ENCODE peak calls at places on chromosomes 1 and 21, in ten cellular contexts. G is mucosa of gallbladder; W is left lung; X is fibroblast of the conjunctiva; T is GDM1; A is stimulated activated CD8-positive, alpha-beta memory T cell treated with anti-CD3 and anti-CD28 coated beads, Interleukin-15, amount 100 ng/mL, for 48 hours; Z is HCEC 1CT; B is T-cell; Q is activated T-cell treated with anti-CD3 and anti-CD28 coated beads, Interleukin-2, amount 50 U/mL, for 4 hours; L is C1 segment of cervical spinal cord. S is an unnamed sample.
A peak's percentile ranks its signal among the peaks of the same experiment; 100 is the strongest.

GRCh38 chr1:40861227-40862003 is 748 bp downstream of the CITED4 start:
- DNase-seq in G (peak; percentile 37), W (peak; percentile 88), X (no peak), T (no peak), A (no peak), Z (peak; percentile 9), B (peak; percentile 19), Q (peak; percentile 40), L (no peak), S (peak; percentile 79)

GRCh38 chr1:235737751-235738150 is 88.2 kb upstream of the GNG4 start:
- DNase-seq in G (no peak), W (no peak), X (no peak), T (no peak), A (no peak), Z (no peak), B (no peak), Q (no peak), L (no peak), S (no peak)

GRCh38 chr1:223634423-223634822 is 31.1 kb downstream of the CAPN8 start:
- DNase-seq in G (no peak), W (no peak), X (no peak), T (no peak), A (no peak), Z (no peak), B (no peak), Q (no peak), L (no peak), S (no peak)

GRCh38 chr1:245888809-245889208 is 618.3 kb downstream of the SMYD3 start:
- DNase-seq in G (no peak), W (no peak), X (no peak), T (no peak), A (no peak), Z (peak; percentile 64), B (peak; percentile 8), Q (no peak), L (no peak), S (peak; percentile 55)

GRCh38 chr1:237012789-237013383 is 8.6 kb upstream of the MT1HL1 start:
- DNase-seq in G (peak; percentile 26), W (peak; percentile 87), X (peak; percentile 6), T (no peak), A (no peak), Z (peak; percentile 13), B (no peak), Q (no peak), L (no peak), S (no peak)

GRCh38 chr1:50497007-50497406 is 73.8 kb upstream of the DMRTA2 start:
- DNase-seq in G (no peak), W (no peak), X (no peak), T (no peak), A (no peak), Z (no peak), B (no peak), Q (no peak), L (no peak), S (no peak)

GRCh38 chr1:226653311-226653921 is 85.7 kb downstream of the ITPKB start:
- DNase-seq in G (no peak), W (no peak), X (no peak), T (no peak), A (no peak), Z (no peak), B (peak; percentile 75), Q (peak; percentile 38), L (no peak), S (no peak)

GRCh38 chr1:221035680-221036153 is 156.5 kb downstream of the HLX start:
- DNase-seq in G (no peak), W (no peak), X (no peak), T (no peak), A (no peak), Z (peak; percentile 72), B (no peak), Q (no peak), L (no peak), S (no peak)

GRCh38 chr1:218347316-218347712 is 2.2 kb downstream of the TGFB2 start:
- DNase-seq in G (no peak), W (no peak), X (no peak), T (no peak), A (no peak), Z (no peak), B (no peak), Q (no peak), L (no peak), S (peak; percentile 46)

GRCh38 chr21:42263591-42264131 is 44.7 kb downstream of the ABCG1 start:
- DNase-seq in G (peak; percentile 35), W (peak; percentile 75), X (no peak), T (no peak), A (no peak), Z (no peak), B (no peak), Q (no peak), L (no peak), S (peak; percentile 64)

GRCh38 chr1:27342391-27342777 is 562 bp downstream of the SYTL1 start:
- DNase-seq in G (no peak), W (peak; percentile 47), X (no peak), T (no peak), A (no peak), Z (no peak), B (no peak), Q (peak; percentile 30), L (no peak), S (peak; percentile 57)